ENCODE peak calls at places on chromosome 21, in six cellular contexts. B is heart right ventricle, K is AG04450, N is fibroblast of mammary gland, X is GM23338, Y is HCT116. M is an unnamed sample.

GRCh38 chr21:41508415-41509205 is 652 bp upstream of the TMPRSS2 start:
- DNase-seq in B (no peak), K (no peak), N (no peak), X (peak), Y (no peak), M (no peak)

GRCh38 chr21:29190920-29191319 is 60.5 kb downstream of the MAP3K7CL start:
- DNase-seq in B (no peak), K (no peak), N (peak), X (no peak), Y (no peak), M (no peak)

GRCh38 chr21:28614816-28615215 is 377.9 kb downstream of the LTN1 start:
- DNase-seq in B (no peak), K (no peak), N (no peak), X (no peak), Y (no peak), M (no peak)

GRCh38 chr21:28906236-28906635 is 86.4 kb downstream of the LTN1 start:
- DNase-seq in B (no peak), K (no peak), N (no peak), X (no peak), Y (no peak), M (no peak)

GRCh38 chr21:46219591-46220239 is 8.9 kb downstream of the LSS start:
- DNase-seq in B (no peak), K (no peak), N (no peak), X (no peak), Y (no peak), M (no peak)

GRCh38 chr21:42851812-42852665 is 27.3 kb downstream of the WDR4 start:
- DNase-seq in B (no peak), K (no peak), N (no peak), X (no peak), Y (no peak), M (no peak)

GRCh38 chr21:46180778-46181391 is 3.4 kb downstream of the SPATC1L start:
- DNase-seq in B (no peak), K (no peak), N (no peak), X (no peak), Y (no peak), M (no peak)

GRCh38 chr21:15706686-15707085 is 23.1 kb upstream of the USP25 start:
- DNase-seq in B (peak), K (peak), N (peak), X (no peak), Y (peak), M (peak)

GRCh38 chr21:42426876-42427480 is 23.3 kb downstream of the UBASH3A start:
- DNase-seq in B (no peak), K (no peak), N (no peak), X (no peak), Y (no peak), M (no peak)

DNA sequence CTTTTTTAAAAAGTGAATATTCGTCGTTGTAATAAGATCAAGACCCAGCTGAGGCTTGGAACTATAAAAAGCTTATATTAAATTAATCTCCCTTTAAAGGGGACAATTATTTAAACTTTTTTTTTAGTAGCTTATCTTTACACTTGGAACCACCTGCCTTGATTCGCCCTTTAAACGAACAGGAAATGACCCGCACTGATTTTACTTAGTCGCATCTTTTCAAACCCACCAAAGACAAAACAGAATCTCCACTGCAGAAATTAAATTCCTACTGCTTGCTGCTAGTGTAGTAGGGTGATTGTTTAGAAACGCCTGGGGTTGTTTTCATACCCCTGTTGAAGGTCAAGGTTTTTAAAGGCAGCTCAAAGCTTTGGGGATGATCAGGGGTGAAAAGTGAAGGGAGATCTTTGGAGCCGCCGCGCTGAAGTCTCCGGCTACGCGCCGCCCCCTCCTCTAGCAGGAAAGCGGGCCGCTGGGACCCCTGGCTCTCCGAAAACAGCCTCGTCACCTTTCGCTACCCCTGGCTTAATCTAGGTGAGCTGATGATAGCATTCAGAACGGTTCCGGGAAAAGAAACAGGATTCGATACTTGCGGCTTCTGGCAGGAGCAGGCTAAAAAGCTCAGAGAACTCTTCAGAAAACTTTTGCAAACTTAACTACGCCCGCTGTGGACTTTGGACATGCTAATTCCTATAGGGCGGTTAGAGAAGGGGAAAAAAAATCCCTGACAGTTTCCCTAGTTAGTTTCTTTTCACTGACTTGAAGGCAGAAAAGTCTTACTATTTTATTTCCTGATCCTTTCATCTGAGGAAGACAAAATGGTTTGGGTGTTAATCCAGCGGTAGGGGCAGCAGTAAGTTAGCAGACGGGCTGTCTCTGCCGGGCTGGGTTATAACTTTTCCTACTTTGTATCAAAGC is 163.2 kb downstream of the RUNX1 start:
- DNase-seq in B (no peak), K (no peak), N (no peak), X (peak), Y (no peak), M (no peak)
- TF ChIP-seq CTCF in B (no peak), K (no peak), N (no peak), X (no peak), Y (no peak), M (no peak)

DNA sequence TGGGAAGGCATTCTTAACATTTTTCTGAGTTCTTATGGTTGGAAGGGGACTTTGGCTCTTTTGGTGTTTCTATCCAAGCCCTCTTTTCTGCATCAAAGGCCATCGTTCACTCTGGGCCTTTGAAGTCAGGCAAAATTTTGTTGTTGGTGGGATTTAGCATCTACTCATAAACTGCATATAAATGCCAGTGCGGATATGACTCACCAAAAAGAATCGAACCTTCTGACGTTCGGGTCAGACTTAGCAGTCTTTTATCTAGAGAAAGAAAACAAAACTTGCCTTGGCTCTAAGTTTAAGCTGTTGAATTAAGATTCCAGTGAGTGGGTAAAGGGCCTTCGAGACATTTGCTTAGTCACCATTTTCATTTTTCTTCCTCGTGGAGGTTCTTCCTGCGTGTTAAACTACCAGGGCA is 51.4 kb downstream of the EVA1C start:
- DNase-seq in B (no peak), K (peak), N (peak), X (no peak), Y (peak), M (peak)
- TF ChIP-seq CTCF in B (no peak), K (no peak), N (no peak), X (no peak), Y (no peak), M (no peak)

GRCh38 chr21:45154511-45155508 is 80.4 kb downstream of the ADARB1 start:
- DNase-seq in B (no peak), K (no peak), N (peak), X (peak), Y (no peak), M (peak)

GRCh38 chr21:45150630-45151265 is 76.4 kb downstream of the ADARB1 start:
- DNase-seq in B (no peak), K (no peak), N (no peak), X (no peak), Y (no peak), M (no peak)

GRCh38 chr21:45151484-45152115 is 77.2 kb downstream of the ADARB1 start:
- DNase-seq in B (no peak), K (no peak), N (no peak), X (no peak), Y (no peak), M (no peak)

GRCh38 chr21:45153358-45154318 is 79.3 kb downstream of the ADARB1 start:
- DNase-seq in B (no peak), K (no peak), N (no peak), X (no peak), Y (no peak), M (no peak)

GRCh38 chr21:45152265-45152746 is 77.9 kb downstream of the ADARB1 start:
- DNase-seq in B (no peak), K (no peak), N (no peak), X (peak), Y (no peak), M (no peak)
- TF ChIP-seq CTCF in B (no peak), K (no peak), N (no peak), X (peak), Y (no peak), M (no peak)

GRCh38 chr21:18023099-18023498 is 203.9 kb upstream of the C21orf91 start:
- DNase-seq in B (no peak), K (no peak), N (no peak), X (peak), Y (no peak), M (no peak)
- TF ChIP-seq CTCF in B (no peak), K (no peak), N (no peak), X (no peak), Y (no peak), M (no peak)

DNA sequence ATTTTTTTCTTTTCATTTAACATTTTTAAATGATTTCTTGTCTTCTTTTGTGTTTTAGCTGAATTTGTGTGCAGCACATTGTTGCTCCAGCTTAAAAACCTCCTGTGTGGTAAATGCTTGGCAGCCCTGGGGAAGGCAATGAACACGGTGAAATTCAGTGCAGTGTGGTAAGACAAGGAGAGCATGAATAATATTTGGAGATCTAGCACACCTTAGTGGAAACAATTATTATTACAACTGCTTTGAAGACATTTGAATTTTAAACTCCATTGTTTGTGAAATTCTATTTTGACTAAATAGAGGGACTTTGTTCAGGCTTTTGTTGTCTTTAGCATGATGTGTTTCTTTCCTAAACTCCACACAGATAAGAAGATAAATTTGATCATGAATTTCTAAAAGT is 242.6 kb upstream of the CXADR start:
- DNase-seq in B (no peak), K (peak), N (peak), X (peak), Y (no peak), M (peak)
- TF ChIP-seq CTCF in B (peak), K (peak), N (peak), X (peak), Y (no peak), M (no peak)

GRCh38 chr21:31108969-31109368 is 70.7 kb upstream of the KRTAP19-8 start:
- DNase-seq in B (no peak), K (no peak), N (peak), X (peak), Y (no peak), M (no peak)
- TF ChIP-seq CTCF in B (peak), K (no peak), N (peak), X (peak), Y (no peak), M (no peak)

M was measured in HFF-Myc.